ENCODE peak calls at places on chromosomes 1 and 21, in eight cellular contexts. B is kidney epithelial cell, E is left ventricle myocardium inferior, L is foreskin keratinocyte, H is breast epithelium, C is GM23338, U is right atrium auricular region, F is uterus. W is an unnamed sample. For H3K27me3, the result is how much of the 10 kb centered on the place peaks cover.

GRCh38 chr1:209732725-209733124 is 23.1 kb upstream of the TRAF3IP3 start:
- DNase-seq in U (no peak), C (no peak), F (no peak), B (no peak), E (no peak), L (no peak), H (no peak), W (no peak)

GRCh38 chr1:214552174-214552608 is 789 bp upstream of the PTPN14 start:
- DNase-seq in H (peak), U (peak), E (peak), B (peak), L (peak), F (peak), C (peak), W (peak)

GRCh38 chr21:22536511-22536910 is 1538.3 kb downstream of the NCAM2 start:
- DNase-seq in U (no peak), L (peak), C (no peak), B (no peak), H (no peak), E (no peak), F (no peak), W (no peak)

GRCh38 chr1:119266858-119267257 is 101.7 kb upstream of the HAO2 start:
- DNase-seq in C (no peak), H (no peak), U (no peak), B (no peak), L (no peak), E (no peak), F (no peak), W (no peak)

GRCh38 chr21:39429445-39429844 is 16.1 kb downstream of the LCA5L start:
- DNase-seq in F (no peak), B (no peak), L (no peak), U (no peak), C (no peak), E (no peak), H (no peak), W (no peak)

GRCh38 chr1:205939690-205940330 is 3.4 kb downstream of the SLC26A9 start:
- DNase-seq in L (no peak), F (no peak), C (peak), B (no peak), E (no peak), U (no peak), H (no peak), W (no peak)

GRCh38 chr1:26530540-26530897 is 958 bp downstream of the RPS6KA1 start:
- DNase-seq in F (no peak), B (no peak), E (no peak), L (no peak), C (no peak), H (no peak), U (no peak), W (no peak)

GRCh38 chr1:44084998-44085675 is 33.5 kb upstream of the KLF17 start:
- DNase-seq in L (peak), U (no peak), H (no peak), C (no peak), B (peak), F (no peak), E (no peak), W (no peak)

GRCh38 chr1:44059956-44060355 is 28.7 kb upstream of the SLC6A9 start:
- DNase-seq in C (no peak), L (no peak), E (no peak), H (no peak), B (no peak), U (no peak), F (no peak), W (no peak)

GRCh38 chr1:99661780-99662179 is 15.9 kb downstream of the PALMD start:
- DNase-seq in E (no peak), U (no peak), F (no peak), L (no peak), H (no peak), C (no peak), B (no peak), W (no peak)

GRCh38 chr1:173477286-173478098 is at the start of gene PRDX6:
- DNase-seq in U (peak), B (no peak), E (peak), H (peak), F (peak), C (peak), L (peak), W (no peak)

GRCh38 chr1:87887095-87887494 is 558.4 kb downstream of the LMO4 start:
- DNase-seq in U (no peak), B (no peak), H (no peak), F (no peak), E (no peak), C (no peak), L (no peak), W (no peak)

GRCh38 chr1:111032295-111032897 is 68.7 kb upstream of the LRIF1 start:
- DNase-seq in B (no peak), E (no peak), C (peak), U (no peak), F (no peak), L (peak), H (no peak), W (no peak)

GRCh38 chr1:36224537-36225297 is 474 bp downstream of the THRAP3 start:
- DNase-seq in C (peak), U (peak), B (no peak), L (peak), F (no peak), E (no peak), H (no peak), W (peak)

GRCh38 chr1:36222481-36223372 is 1.5 kb upstream of the THRAP3 start:
- DNase-seq in U (no peak), L (no peak), H (no peak), B (no peak), C (peak), E (no peak), F (no peak), W (no peak)

GRCh38 chr1:36225298-36225899 is 1.2 kb downstream of the THRAP3 start:
- DNase-seq in C (no peak), E (no peak), L (no peak), F (no peak), B (no peak), U (no peak), H (no peak), W (no peak)

GRCh38 chr1:36223373-36223995 is 759 bp upstream of the THRAP3 start:
- DNase-seq in C (peak), F (no peak), B (no peak), E (no peak), U (no peak), L (peak), H (no peak), W (no peak)

GRCh38 chr1:36223996-36224536 is at the start of gene THRAP3:
- DNase-seq in F (peak), H (peak), L (peak), B (peak), C (peak), E (peak), U (peak), W (peak)
- TF ChIP-seq CTCF in F (peak), H (no peak), L (no peak), B (no peak), C (no peak), E (no peak), U (no peak), W (no peak)

DNA sequence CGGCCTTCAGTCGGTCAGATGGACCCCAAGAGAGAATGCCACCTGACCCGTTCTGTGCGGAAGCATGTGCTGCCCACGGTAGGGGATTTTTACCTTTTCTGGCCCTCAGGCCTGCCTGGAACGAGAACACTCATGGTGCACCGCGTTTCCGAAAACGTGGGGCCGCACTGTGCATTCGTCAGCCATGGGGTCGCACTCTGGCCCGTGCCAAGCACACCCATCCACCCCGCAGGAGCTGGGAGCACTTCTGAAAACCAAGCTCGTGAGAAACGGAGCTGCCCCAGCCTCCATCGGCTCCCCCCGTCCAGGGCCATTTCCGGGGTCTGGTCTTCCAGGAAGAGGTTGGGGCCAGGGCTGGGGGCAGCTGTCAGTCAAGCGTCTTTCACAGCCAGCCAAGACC is 72.8 kb downstream of the PRDM16 start:
- DNase-seq in E (no peak), H (no peak), L (no peak), F (no peak), B (no peak), C (no peak), U (no peak), W (no peak)
- H3K27me3 ChIP-seq in E (half or more), H (half or more), L (under half), F (under half), B (under half), C (under half), U (under half), W (under half)

GRCh38 chr1:241640149-241640866 is at the start of the genes CHML and OPN3:
- DNase-seq in U (peak), L (peak), E (peak), H (peak), F (peak), C (peak), B (peak), W (peak)
- TF ChIP-seq CTCF in U (no peak), L (no peak), E (no peak), H (no peak), F (no peak), C (no peak), B (no peak), W (no peak)

GRCh38 chr1:1941211-1941841 is 22.2 kb upstream of the TMEM52 start:
- DNase-seq in H (no peak), E (no peak), F (no peak), L (no peak), B (no peak), U (no peak), C (no peak), W (no peak)
- H3K27me3 ChIP-seq in H (under half), E (half or more), F (under half), L (under half), B (under half), U (under half), C (under half), W (under half)